ENCODE peak calls at places on chromosome 19, in four cellular contexts. V is transverse colon, A is prostate gland, R is stomach. I is an unnamed sample.

GRCh38 chr19:55691561-55692481 is 16.8 kb downstream of the EPN1 start:
- DNase-seq in V (no peak), A (no peak), R (no peak), I (no peak)

GRCh38 chr19:33040994-33041827 is 23.5 kb downstream of the RHPN2 start:
- DNase-seq in V (peak), A (no peak), R (peak), I (no peak)

GRCh38 chr19:40441719-40442253 is 2.3 kb downstream of the SERTAD3 start:
- DNase-seq in V (no peak), A (no peak), R (no peak), I (no peak)

GRCh38 chr19:29323046-29323971 is 110.4 kb upstream of the UQCRFS1 start:
- DNase-seq in V (no peak), A (no peak), R (no peak), I (no peak)

GRCh38 chr19:2428756-2429711 is 1.6 kb upstream of the TIMM13 start:
- DNase-seq in V (no peak), A (no peak), R (no peak), I (no peak)

GRCh38 chr19:22606954-22607652 is 27.0 kb upstream of the ZNF492 start:
- DNase-seq in V (no peak), A (no peak), R (no peak), I (no peak)

GRCh38 chr19:495047-495439 is 1.2 kb upstream of the MADCAM1 start:
- DNase-seq in V (no peak), A (no peak), R (no peak), I (no peak)

GRCh38 chr19:55643003-55643732 is at the start of gene ZNF581:
- DNase-seq in V (peak), A (peak), R (peak), I (no peak)

GRCh38 chr19:6087074-6087506 is 23.2 kb downstream of the RFX2 start:
- DNase-seq in V (peak), A (no peak), R (no peak), I (no peak)

GRCh38 chr19:40266111-40266510 is 19.0 kb downstream of the AKT2 start:
- DNase-seq in V (no peak), A (peak), R (no peak), I (no peak)

GRCh38 chr19:32018014-32018413 is 327.4 kb upstream of the ZNF507 start:
- DNase-seq in V (peak), A (peak), R (no peak), I (peak)

GRCh38 chr19:50925734-50926133 is 14.5 kb upstream of the KLK4 start:
- DNase-seq in V (no peak), A (no peak), R (no peak), I (no peak)

GRCh38 chr19:31568724-31569123 is 219.5 kb upstream of the TSHZ3 start:
- DNase-seq in V (no peak), A (no peak), R (no peak), I (no peak)

GRCh38 chr19:2424686-2425621 is 2.4 kb downstream of the TIMM13 start:
- DNase-seq in V (no peak), A (no peak), R (peak), I (no peak)

GRCh38 chr19:33953023-33953422 is 156.4 kb downstream of the KCTD15 start:
- DNase-seq in V (no peak), A (no peak), R (no peak), I (no peak)

GRCh38 chr19:45693168-45693788 is 812 bp downstream of the QPCTL start:
- DNase-seq in V (peak), A (peak), R (peak), I (no peak)

GRCh38 chr19:45420356-45420755 is 3.4 kb downstream of the ERCC1 start:
- DNase-seq in V (no peak), A (no peak), R (no peak), I (no peak)

GRCh38 chr19:33464010-33464732 is 57.4 kb downstream of the PEPD start:
- DNase-seq in V (no peak), A (no peak), R (no peak), I (no peak)

GRCh38 chr19:2097330-2098327 is 914 bp downstream of the IZUMO4 start:
- DNase-seq in V (peak), A (peak), R (no peak), I (no peak)

GRCh38 chr19:54463531-54464043 is at the start of gene LENG9:
- DNase-seq in V (peak), A (peak), R (peak), I (peak)

GRCh38 chr19:13071444-13072205 is 31.0 kb downstream of the LYL1 start:
- DNase-seq in V (no peak), A (no peak), R (no peak), I (no peak)

GRCh38 chr19:6056801-6057650 is 53.3 kb downstream of the RFX2 start:
- DNase-seq in V (peak), A (peak), R (peak), I (no peak)

GRCh38 chr19:45098521-45099464 is 5.8 kb downstream of the PPP1R37 start:
- DNase-seq in V (no peak), A (peak), R (peak), I (no peak)

GRCh38 chr19:28428644-28429348 is 784.2 kb downstream of the UQCRFS1 start:
- DNase-seq in V (no peak), A (no peak), R (no peak), I (no peak)

GRCh38 chr19:1775951-1776605 is 22.8 kb downstream of the ONECUT3 start:
- DNase-seq in V (no peak), A (no peak), R (no peak), I (no peak)

GRCh38 chr19:1058112-1058511 is 8.9 kb upstream of the ARHGAP45 start:
- DNase-seq in V (no peak), A (no peak), R (no peak), I (no peak)

GRCh38 chr19:49017041-49017665 is at the start of gene LHB:
- DNase-seq in V (no peak), A (no peak), R (no peak), I (no peak)

GRCh38 chr19:35228177-35228930 is at the start of gene FAM187B:
- DNase-seq in V (no peak), A (no peak), R (no peak), I (no peak)

DNA sequence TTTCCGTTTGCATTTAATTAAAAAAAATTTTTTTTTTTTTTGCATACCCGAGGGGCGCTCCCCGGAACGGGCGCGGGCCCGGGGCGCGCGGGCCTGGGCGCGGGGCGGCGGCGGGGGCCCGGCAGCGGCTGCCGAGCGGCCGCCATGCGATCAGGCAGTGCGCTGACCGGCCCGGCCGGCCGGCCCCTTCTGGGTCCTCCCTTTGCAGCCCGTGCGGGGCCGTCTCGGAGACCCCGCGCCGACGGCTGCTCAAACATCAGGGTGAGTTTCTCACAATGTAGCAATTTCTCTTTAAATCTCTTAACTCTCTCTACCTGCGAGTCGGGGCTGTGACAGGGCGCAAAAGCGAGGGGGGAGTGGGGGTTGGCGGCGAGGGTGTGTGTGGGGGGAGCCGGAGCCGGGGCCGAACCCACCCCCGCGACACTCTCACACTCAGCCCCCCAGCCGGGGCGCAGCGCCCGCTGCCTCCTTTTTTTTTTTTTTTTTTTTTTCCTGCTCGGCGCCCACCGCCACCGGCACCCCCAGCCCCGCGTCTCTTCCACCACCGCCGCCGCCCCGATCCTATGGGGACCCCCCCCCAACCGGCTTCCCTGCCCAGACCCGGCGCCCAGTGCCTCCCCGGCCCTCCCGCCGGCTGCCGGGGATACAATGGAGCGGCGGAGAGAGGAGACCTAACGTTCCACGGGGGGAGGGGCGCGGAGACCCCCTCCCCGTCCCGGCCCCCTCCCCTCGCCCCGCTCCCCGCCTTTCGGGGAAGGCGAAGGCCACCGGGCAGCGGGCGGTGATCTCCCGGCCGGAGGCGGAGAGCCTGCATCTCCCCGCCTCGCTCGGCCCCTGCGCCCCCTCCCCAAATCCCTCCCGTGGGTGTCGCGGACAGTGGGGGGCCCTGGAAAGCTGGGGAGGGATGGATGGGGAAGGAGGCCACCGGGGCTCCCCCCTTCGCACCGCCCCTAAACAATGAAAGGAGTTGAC is at the start of gene BICRA:
- DNase-seq in V (peak), A (peak), R (peak), I (no peak)
- TF ChIP-seq POLR2AphosphoS5 in V (peak), A (no peak), R (peak), I (peak)

GRCh38 chr19:58538257-58539168 is 5.4 kb upstream of the TRIM28 start:
- DNase-seq in V (no peak), A (no peak), R (peak), I (no peak)
- TF ChIP-seq POLR2AphosphoS5 in V (no peak), A (no peak), R (no peak), I (no peak)

DNA sequence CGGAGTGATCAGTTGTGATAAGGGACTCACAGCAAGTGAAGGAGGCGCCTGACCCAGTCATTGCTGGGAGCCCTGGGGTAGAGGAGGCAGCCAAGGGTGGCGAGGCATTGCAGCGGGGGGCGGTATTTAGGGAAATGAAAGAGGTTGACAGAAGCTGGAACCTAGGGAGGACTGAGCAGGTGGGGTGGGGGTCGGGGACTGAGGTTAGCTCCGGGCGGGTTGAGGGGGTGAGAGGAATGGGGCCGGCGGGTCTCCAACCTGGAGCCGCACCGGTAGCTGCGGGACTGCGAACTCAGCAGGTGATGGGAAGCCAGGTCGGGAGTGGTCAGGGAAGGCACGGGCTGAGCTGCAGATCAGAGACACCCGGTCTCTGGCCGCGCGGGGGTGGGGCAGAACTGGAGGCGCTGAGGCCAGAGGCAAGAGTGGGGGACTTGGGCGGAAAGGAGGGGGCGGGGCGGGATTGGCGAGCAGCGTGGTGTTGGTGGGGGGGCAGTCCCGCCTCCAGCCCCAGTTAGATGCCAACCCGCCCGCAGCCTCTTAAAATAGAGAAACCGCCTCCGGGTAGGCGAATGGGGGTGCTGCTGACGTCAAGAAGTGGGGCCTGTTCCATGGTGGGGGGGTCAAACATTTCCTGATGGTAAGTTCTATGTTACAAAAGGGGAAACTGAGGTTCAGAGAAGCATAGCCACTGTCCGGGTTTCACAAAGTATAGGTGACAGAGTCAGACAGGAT is 1.5 kb downstream of the MAST3 start:
- DNase-seq in V (peak), A (no peak), R (peak), I (no peak)
- TF ChIP-seq POLR2AphosphoS5 in V (no peak), A (no peak), R (no peak), I (no peak)

GRCh38 chr19:42037649-42038048 is 32.4 kb downstream of the GRIK5 start:
- DNase-seq in V (no peak), A (no peak), R (no peak), I (no peak)

GRCh38 chr19:42028304-42029216 is 34.5 kb upstream of the ATP1A3 start:
- DNase-seq in V (no peak), A (no peak), R (no peak), I (no peak)

GRCh38 chr19:42030605-42031004 is 36.6 kb upstream of the ATP1A3 start:
- DNase-seq in V (no peak), A (no peak), R (no peak), I (no peak)

GRCh38 chr19:42033413-42033812 is 36.6 kb downstream of the GRIK5 start:
- DNase-seq in V (no peak), A (no peak), R (no peak), I (no peak)

GRCh38 chr19:42032428-42032827 is 37.6 kb downstream of the GRIK5 start:
- DNase-seq in V (no peak), A (no peak), R (no peak), I (no peak)
- TF ChIP-seq POLR2AphosphoS5 in V (no peak), A (no peak), R (no peak), I (no peak)

GRCh38 chr19:3557461-3558248 is at the start of gene MFSD12:
- DNase-seq in V (peak), A (peak), R (peak), I (peak)

GRCh38 chr19:3554254-3555083 is 2.9 kb downstream of the MFSD12 start:
- DNase-seq in V (no peak), A (no peak), R (no peak), I (no peak)

GRCh38 chr19:3556423-3556977 is 886 bp downstream of the MFSD12 start:
- DNase-seq in V (no peak), A (no peak), R (no peak), I (no peak)

GRCh38 chr19:3555653-3556422 is 1.5 kb downstream of the MFSD12 start:
- DNase-seq in V (no peak), A (no peak), R (no peak), I (no peak)

GRCh38 chr19:3556978-3557460 is 367 bp downstream of the MFSD12 start:
- DNase-seq in V (peak), A (peak), R (peak), I (no peak)
- TF ChIP-seq POLR2AphosphoS5 in V (no peak), A (no peak), R (no peak), I (no peak)

DNA sequence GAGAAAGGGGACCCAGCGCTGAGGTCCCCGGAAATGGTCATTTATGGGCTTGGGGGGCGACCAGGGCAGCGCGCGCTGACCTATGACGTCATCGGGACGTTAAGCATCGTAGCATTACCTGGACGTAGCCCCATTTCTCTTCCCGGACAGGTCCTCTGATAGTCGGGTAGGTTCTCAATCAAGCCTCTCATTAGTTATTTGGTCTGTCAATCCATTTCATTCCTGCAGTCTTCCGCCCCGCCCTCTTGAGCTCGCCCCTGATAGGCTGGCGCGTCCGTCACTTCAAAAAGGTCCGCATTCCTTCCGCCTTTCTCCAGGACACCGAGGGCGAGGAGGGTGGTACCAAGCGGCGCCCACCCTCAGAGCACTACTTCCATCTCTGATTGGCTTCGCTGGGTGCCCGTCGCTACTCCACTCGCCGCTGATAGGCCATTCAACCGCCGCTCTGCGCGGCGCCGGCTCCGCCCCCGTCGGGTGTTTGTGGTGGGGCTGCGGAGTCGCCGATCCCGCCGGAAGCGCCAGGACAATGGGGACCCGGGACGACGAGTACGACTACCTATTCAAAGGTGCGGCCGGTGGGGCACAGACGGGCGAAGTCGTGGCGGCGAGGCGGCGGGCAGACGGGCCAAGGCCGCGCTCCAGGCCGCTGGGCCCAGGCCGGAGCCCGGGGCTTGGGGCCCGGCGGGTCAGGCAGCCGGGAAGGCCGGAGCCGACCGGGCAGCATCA is at the start of gene RAB11B:
- DNase-seq in V (peak), A (peak), R (peak), I (peak)
- TF ChIP-seq POLR2AphosphoS5 in V (no peak), A (peak), R (peak), I (peak)

DNA sequence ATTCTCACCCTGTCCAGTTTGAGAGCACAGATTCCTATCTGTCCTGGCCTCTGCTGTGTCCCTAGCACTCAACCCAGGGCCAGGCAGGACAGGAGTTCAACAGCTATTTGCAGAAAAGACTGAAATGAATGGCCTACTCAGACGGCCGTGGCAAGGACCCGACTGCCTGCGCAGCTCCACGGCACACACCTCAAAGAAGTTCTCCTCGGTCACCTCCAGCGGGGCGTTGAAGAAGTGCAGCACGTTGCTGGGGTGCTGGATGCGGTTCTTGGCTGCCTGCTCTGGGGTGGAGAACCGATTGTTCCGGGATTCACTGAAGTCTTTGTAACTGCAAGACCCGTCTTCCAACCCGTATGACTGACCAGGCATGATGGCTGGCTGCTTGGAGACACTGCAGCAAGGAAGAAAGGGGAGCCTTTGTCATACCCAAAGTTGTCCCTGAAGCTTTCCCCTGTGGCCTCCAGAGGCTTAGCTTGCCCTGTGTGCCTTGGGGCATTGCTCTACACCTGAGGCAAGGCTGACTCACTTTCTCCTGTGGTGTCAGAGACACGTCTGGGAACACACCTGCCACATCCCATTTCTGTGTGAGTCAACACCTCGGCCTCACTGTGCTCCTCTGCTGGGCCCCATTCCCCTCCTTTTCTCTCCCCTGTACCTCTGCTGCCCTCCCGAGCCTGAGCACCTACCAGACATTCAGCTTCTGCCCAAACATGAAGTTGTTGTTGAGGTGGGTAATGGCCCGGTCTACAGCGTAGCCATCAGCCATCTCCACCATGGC is 6.8 kb upstream of the ECH1 start:
- DNase-seq in V (no peak), A (no peak), R (peak), I (no peak)
- TF ChIP-seq POLR2AphosphoS5 in V (no peak), A (no peak), R (peak), I (peak)

GRCh38 chr19:14616310-14616870 is 33.5 kb downstream of the CLEC17A start:
- DNase-seq in V (no peak), A (no peak), R (no peak), I (no peak)
- TF ChIP-seq POLR2AphosphoS5 in V (no peak), A (no peak), R (no peak), I (no peak)

I was measured in SK-N-MC.